ENCODE peak calls at places on chromosomes 12 and 14, in five cellular contexts. Z, D, M, I and O are unnamed samples.

GRCh38 chr14:51869426-51870113 is 9.2 kb downstream of the GNG2 start:
- DNase-seq in Z (no peak), D (no peak), M (no peak), I (no peak), O (no peak)

GRCh38 chr12:108323581-108323980 is 15.5 kb downstream of the CMKLR1 start:
- DNase-seq in Z (no peak), D (no peak), M (no peak), I (no peak), O (no peak)

GRCh38 chr12:102871014-102871413 is 46.0 kb downstream of the PAH start:
- DNase-seq in Z (no peak), D (no peak), M (no peak), I (no peak), O (no peak)

GRCh38 chr12:110563702-110564470 is 19.2 kb downstream of the PPTC7 start:
- DNase-seq in Z (no peak), D (no peak), M (no peak), I (no peak), O (no peak)

GRCh38 chr12:27571463-27571862 is 47.5 kb downstream of the PPFIBP1 start:
- DNase-seq in Z (no peak), D (no peak), M (no peak), I (no peak), O (no peak)

GRCh38 chr12:116624516-116624915 is 65.3 kb downstream of the MAP1LC3B2 start:
- DNase-seq in Z (no peak), D (no peak), M (no peak), I (no peak), O (no peak)

GRCh38 chr12:81866081-81866480 is 106.9 kb upstream of the PPFIA2 start:
- DNase-seq in Z (no peak), D (no peak), M (no peak), I (no peak), O (no peak)

GRCh38 chr12:97308576-97309198 is 153.9 kb upstream of the RMST start:
- DNase-seq in Z (peak), D (peak), M (peak), I (no peak), O (peak)

GRCh38 chr14:99252940-99253868 is 18.8 kb downstream of the BCL11B start:
- DNase-seq in Z (no peak), D (no peak), M (no peak), I (no peak), O (no peak)

GRCh38 chr14:59630281-59630963 is 53.8 kb upstream of the CCDC175 start:
- DNase-seq in Z (no peak), D (no peak), M (no peak), I (peak), O (no peak)

GRCh38 chr12:55037349-55037748 is 17.6 kb downstream of the NEUROD4 start:
- DNase-seq in Z (no peak), D (no peak), M (no peak), I (no peak), O (no peak)

GRCh38 chr14:75969126-75969525 is 12.7 kb downstream of the TGFB3 start:
- DNase-seq in Z (no peak), D (no peak), M (no peak), I (no peak), O (no peak)

GRCh38 chr12:68350753-68351152 is 18.6 kb upstream of the MDM1 start:
- DNase-seq in Z (no peak), D (no peak), M (no peak), I (no peak), O (no peak)

GRCh38 chr12:131943876-131944275 is 5.9 kb upstream of the EP400 start:
- DNase-seq in Z (no peak), D (no peak), M (no peak), I (no peak), O (no peak)

GRCh38 chr12:119902084-119902509 is 25.0 kb upstream of the CIT start:
- DNase-seq in Z (peak), D (peak), M (peak), I (peak), O (peak)

GRCh38 chr12:125525879-125526278 is 460.6 kb downstream of the AACS start:
- DNase-seq in Z (no peak), D (no peak), M (no peak), I (no peak), O (no peak)

GRCh38 chr14:52514046-52514811 is 38.1 kb downstream of the TXNDC16 start:
- DNase-seq in Z (no peak), D (no peak), M (no peak), I (no peak), O (no peak)

GRCh38 chr14:22973217-22974032 is 8.9 kb downstream of the AJUBA start:
- DNase-seq in Z (peak), D (peak), M (peak), I (peak), O (no peak)

GRCh38 chr12:57899010-57899662 is 42.2 kb upstream of the ATP23 start:
- DNase-seq in Z (no peak), D (no peak), M (no peak), I (no peak), O (peak)

GRCh38 chr12:3004655-3005565 is 45.7 kb downstream of the TEAD4 start:
- DNase-seq in Z (no peak), D (no peak), M (no peak), I (no peak), O (no peak)

GRCh38 chr12:124620606-124621295 is 53.3 kb upstream of the NCOR2 start:
- DNase-seq in Z (no peak), D (no peak), M (no peak), I (no peak), O (no peak)

GRCh38 chr12:66467932-66468331 is 165.6 kb downstream of the HELB start:
- DNase-seq in Z (no peak), D (peak), M (peak), I (no peak), O (no peak)

GRCh38 chr14:104398656-104399055 is 180.9 kb upstream of the C14orf180 start:
- DNase-seq in Z (no peak), D (no peak), M (no peak), I (no peak), O (no peak)

GRCh38 chr12:108080363-108080762 is 48.7 kb upstream of the WSCD2 start:
- DNase-seq in Z (no peak), D (no peak), M (no peak), I (no peak), O (no peak)

GRCh38 chr12:80622271-80622670 is 85.2 kb upstream of the MYF6 start:
- DNase-seq in Z (no peak), D (peak), M (no peak), I (no peak), O (no peak)

GRCh38 chr12:25585021-25585523 is 32.0 kb upstream of the LMNTD1 start:
- DNase-seq in Z (no peak), D (no peak), M (no peak), I (no peak), O (no peak)

GRCh38 chr12:121060149-121061001 is 21.3 kb upstream of the OASL start:
- DNase-seq in Z (peak), D (peak), M (peak), I (peak), O (peak)

GRCh38 chr12:47095446-47096236 is 15.9 kb upstream of the AMIGO2 start:
- DNase-seq in Z (no peak), D (peak), M (no peak), I (no peak), O (no peak)

GRCh38 chr12:132503611-132504204 is 13.8 kb downstream of the FBRSL1 start:
- DNase-seq in Z (no peak), D (no peak), M (no peak), I (no peak), O (no peak)

GRCh38 chr14:105890474-105891220 is 364.3 kb downstream of the TMEM121 start:
- DNase-seq in Z (no peak), D (no peak), M (peak), I (peak), O (no peak)

GRCh38 chr12:95943231-95943842 is at the start of gene AMDHD1:
- DNase-seq in Z (peak), D (peak), M (no peak), I (peak), O (no peak)

GRCh38 chr14:65958664-65959562 is 527.3 kb upstream of the CCDC196 start:
- DNase-seq in Z (peak), D (peak), M (peak), I (no peak), O (no peak)

GRCh38 chr12:116068371-116068770 is 209.1 kb downstream of the MED13L start:
- DNase-seq in Z (no peak), D (no peak), M (no peak), I (no peak), O (no peak)

GRCh38 chr12:38823743-38824142 is 81.6 kb downstream of the CPNE8 start:
- DNase-seq in Z (no peak), D (no peak), M (no peak), I (no peak), O (no peak)

DNA sequence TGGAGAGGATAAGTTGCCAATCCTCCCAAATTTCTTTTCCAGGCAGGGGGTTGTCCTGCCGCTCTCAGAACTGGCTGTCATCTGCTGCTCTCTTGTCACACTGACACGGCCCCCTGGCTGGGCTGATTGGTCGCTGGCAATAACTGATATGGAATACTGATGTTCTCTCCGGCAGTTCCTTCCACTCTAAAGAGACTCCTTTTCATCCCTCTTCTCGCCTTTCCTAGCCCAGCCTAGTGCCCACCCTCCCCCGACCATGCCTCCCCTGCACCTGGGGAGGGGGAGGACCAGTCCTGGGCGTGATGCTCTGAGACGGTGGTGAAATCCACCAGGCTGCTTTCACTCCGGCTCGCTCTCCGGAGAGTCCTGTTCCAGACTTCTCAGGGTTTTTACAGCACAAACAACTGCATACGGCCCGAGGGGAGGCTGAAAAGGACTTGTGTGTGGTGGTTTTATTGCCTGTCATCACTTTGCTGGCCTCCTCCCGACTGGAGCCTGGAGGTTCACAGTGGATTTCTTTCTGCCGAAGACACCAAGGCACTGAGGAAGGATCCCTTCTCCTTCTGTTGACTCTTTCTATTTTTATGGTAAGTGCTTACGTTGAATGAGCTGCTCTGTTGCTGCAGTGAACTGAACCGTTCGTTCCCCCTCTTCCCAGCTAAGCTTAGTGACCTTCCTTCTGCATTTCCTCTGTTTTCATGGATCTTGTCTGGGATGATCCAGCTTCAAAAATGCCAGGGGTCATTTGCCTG is at the start of gene ANO4:
- DNase-seq in Z (no peak), D (no peak), M (no peak), I (peak), O (no peak)
- TF ChIP-seq ESRRA in Z (no peak), D (no peak), M (no peak), I (no peak), O (no peak)

GRCh38 chr14:55386037-55386798 is 25.4 kb downstream of the ATG14 start:
- DNase-seq in Z (no peak), D (no peak), M (no peak), I (no peak), O (no peak)
- TF ChIP-seq ESRRA in Z (no peak), D (no peak), M (no peak), I (no peak), O (no peak)

DNA sequence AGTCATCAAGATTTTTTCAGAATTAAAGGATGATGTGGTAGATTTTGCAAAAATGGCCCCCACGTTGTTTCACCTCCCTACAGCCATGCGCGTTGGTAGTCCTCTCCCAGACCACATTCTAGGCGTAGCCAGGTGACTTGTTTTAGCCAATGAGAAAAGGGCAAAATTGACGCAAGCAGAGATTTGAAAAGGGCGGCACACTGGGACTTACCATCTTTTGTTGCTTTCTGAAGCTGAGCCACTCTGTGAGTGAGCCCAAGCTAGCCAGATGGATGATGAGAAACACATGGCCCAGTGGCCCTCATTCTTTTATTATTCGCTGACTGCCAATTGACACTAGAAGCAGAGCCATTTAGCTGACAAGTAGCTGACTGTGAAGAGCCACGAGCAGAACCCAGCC is 141.9 kb upstream of the GZMB start:
- DNase-seq in Z (no peak), D (no peak), M (peak), I (no peak), O (no peak)
- TF ChIP-seq ESRRA in Z (no peak), D (no peak), M (no peak), I (no peak), O (no peak)

DNA sequence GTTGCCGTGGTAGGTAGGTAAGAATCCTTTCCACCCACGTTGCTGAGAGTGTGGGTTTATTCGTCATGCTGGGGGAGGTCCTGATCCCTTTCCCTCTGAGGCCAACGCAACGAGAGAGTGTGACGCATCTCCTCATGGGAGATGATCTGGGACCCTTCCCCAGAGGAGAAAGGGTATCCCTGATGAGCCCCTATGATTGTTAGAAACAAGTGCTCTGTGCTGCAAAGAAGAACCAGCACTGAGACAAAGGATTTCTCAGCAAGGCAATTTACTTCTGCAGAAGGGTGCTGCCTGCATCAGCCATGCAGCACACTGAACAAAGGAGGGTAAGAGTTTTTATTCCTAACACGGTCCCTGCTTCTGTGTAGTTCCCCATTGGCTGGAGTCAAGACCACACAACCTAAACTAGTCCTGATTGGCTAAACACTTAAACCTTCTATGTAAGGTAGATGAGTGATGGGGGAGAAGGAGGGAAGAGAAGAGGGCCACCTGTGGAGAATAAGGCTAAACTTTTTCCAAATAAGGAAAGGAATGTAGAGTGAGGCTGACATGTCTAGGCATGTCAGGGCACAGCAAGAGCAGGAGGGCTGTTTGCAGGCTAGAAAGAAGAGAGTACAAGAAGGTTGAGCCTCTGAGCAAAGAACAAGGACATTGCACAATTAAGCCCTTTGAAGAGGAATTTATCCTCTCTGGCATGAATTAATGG is 21.3 kb downstream of the CLEC2A start:
- DNase-seq in Z (no peak), D (peak), M (no peak), I (no peak), O (no peak)
- TF ChIP-seq ESRRA in Z (no peak), D (no peak), M (no peak), I (no peak), O (no peak)

GRCh38 chr12:72271741-72272661 is at the start of gene TRHDE:
- DNase-seq in Z (no peak), D (peak), M (no peak), I (peak), O (no peak)

GRCh38 chr12:72269491-72269890 is 2.7 kb upstream of the TRHDE start:
- DNase-seq in Z (no peak), D (no peak), M (no peak), I (no peak), O (no peak)

GRCh38 chr12:72270246-72270645 is 1.9 kb upstream of the TRHDE start:
- DNase-seq in Z (no peak), D (no peak), M (no peak), I (no peak), O (no peak)

GRCh38 chr12:72272731-72273498 is 745 bp downstream of the TRHDE start:
- DNase-seq in Z (no peak), D (no peak), M (no peak), I (peak), O (no peak)

DNA sequence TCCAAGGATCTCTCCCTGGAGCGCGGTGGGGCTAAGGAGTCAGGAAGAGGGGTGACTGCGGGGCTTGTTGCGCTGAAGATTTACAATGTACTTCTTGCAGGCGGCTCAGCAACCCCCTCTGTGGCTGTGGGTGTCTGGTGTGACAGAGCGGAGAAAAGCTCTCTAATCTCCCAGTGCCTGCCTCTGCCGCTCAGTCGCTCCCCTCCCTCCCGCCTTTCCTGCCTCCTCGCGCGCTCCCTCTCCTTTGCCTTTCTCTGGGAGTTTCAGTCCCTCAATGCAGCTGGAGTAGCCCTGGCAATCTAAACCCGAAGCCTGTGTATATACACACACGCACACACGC is 799 bp upstream of the TRHDE start:
- DNase-seq in Z (no peak), D (no peak), M (no peak), I (peak), O (no peak)
- TF ChIP-seq ESRRA in Z (no peak), D (no peak), M (no peak), I (no peak), O (no peak)

GRCh38 chr14:95533822-95534221 is 1.0 kb upstream of the GLRX5 start:
- DNase-seq in Z (no peak), D (no peak), M (no peak), I (no peak), O (no peak)

GRCh38 chr14:95534299-95535225 is at the start of gene GLRX5:
- DNase-seq in Z (peak), D (peak), M (peak), I (peak), O (peak)

GRCh38 chr14:95535226-95536021 is 574 bp downstream of the GLRX5 start:
- DNase-seq in Z (no peak), D (no peak), M (peak), I (peak), O (no peak)

GRCh38 chr14:95531473-95531872 is 3.4 kb upstream of the GLRX5 start:
- DNase-seq in Z (no peak), D (peak), M (no peak), I (no peak), O (no peak)

GRCh38 chr14:95533391-95533821 is 1.4 kb upstream of the GLRX5 start:
- DNase-seq in Z (peak), D (peak), M (no peak), I (no peak), O (no peak)
- TF ChIP-seq ESRRA in Z (no peak), D (no peak), M (no peak), I (no peak), O (no peak)

GRCh38 chr12:70982286-70982685 is 61.7 kb upstream of the PTPRR start:
- DNase-seq in Z (no peak), D (no peak), M (no peak), I (no peak), O (no peak)
- TF ChIP-seq ESRRA in Z (no peak), D (no peak), M (no peak), I (no peak), O (no peak)

GRCh38 chr12:90611891-90612290 is 343.1 kb downstream of the CCER1 start:
- DNase-seq in Z (no peak), D (no peak), M (no peak), I (no peak), O (no peak)

DNA sequence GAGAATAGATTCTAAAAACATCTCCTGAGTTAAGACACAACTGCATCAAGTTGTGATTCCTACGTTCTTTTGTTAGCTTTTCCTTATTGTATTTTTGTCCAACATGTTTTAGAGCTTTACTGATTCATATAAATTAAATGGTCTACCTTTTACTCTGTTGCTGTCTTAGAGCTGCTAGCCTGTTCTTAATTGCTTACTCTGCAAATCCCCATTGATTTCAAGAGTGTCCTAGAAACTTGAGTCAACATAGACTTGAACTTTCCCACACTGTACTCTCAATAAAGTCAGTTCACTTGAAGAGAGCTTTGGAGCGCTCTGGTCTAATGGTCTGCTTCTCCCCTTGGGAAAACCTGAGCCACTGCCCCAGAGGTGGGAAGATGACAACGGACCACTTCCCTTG is 343.9 kb downstream of the CCER1 start:
- DNase-seq in Z (no peak), D (no peak), M (no peak), I (no peak), O (no peak)
- TF ChIP-seq ESRRA in Z (no peak), D (no peak), M (no peak), I (no peak), O (no peak)

DNA sequence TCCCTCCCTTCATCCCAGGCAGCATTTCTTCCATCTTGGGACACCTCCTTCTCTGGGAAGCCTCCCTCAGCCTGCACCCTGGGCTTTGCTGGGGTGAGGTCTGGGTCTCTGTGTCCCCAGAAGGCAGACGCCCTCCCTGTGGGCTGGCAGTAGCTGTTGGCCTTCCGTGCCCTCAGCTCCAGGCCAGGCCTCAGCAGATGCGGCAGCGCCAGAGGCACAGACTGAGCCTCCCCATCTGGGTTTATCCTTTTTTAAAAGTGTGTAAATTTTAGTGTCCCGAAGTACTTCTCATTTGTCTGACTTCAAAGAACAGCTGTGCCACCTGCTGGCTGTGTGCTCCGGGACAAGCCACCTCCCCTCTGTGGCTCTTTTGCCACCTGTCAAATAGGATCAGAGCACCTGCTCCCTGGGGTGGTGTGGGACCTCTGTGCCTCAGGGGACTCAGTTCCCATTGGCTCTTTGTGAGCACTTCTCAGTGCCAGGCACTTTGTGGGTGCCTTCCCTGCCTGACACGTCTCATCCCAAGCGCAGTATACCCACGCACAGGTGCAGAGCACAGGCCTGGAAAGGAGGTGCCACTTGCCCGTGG is 11.1 kb downstream of the EXOC3L4 start:
- DNase-seq in Z (no peak), D (no peak), M (no peak), I (no peak), O (no peak)
- TF ChIP-seq ESRRA in Z (no peak), D (no peak), M (no peak), I (no peak), O (no peak)